ENCODE peak calls at places on chromosome 10, in five cellular contexts. One of them, this sample, is unnamed. For H3K36me3, the result is how much of the 10 kb centered on the place peaks cover.

GRCh38 chr10:29127731-29128130 is 161.1 kb upstream of the LYZL1 start:
- DNase-seq in tibial artery: no peak
- DNase-seq in pancreas: no peak
- DNase-seq in OCI-LY7: no peak
- DNase-seq in endodermal cell: peak
- DNase-seq in this sample: no peak

GRCh38 chr10:122374859-122375721 is 582 bp downstream of the PLEKHA1 start:
- DNase-seq in pancreas: peak
- DNase-seq in OCI-LY7: peak
- DNase-seq in tibial artery: peak
- DNase-seq in endodermal cell: peak
- DNase-seq in this sample: peak

GRCh38 chr10:119337223-119337622 is 129.9 kb downstream of the GRK5 start:
- DNase-seq in endodermal cell: no peak
- DNase-seq in pancreas: no peak
- DNase-seq in tibial artery: no peak
- DNase-seq in OCI-LY7: no peak
- DNase-seq in this sample: no peak

GRCh38 chr10:119191881-119192280 is 13.3 kb upstream of the PRDX3 start:
- DNase-seq in tibial artery: peak
- DNase-seq in OCI-LY7: no peak
- DNase-seq in endodermal cell: no peak
- DNase-seq in pancreas: no peak
- DNase-seq in this sample: peak

GRCh38 chr10:51087114-51087513 is 12.8 kb downstream of the PRKG1 start:
- DNase-seq in tibial artery: no peak
- DNase-seq in pancreas: no peak
- DNase-seq in endodermal cell: no peak
- DNase-seq in OCI-LY7: no peak
- DNase-seq in this sample: no peak

GRCh38 chr10:78341953-78342614 is 308.4 kb downstream of the RPS24 start:
- DNase-seq in endodermal cell: peak
- DNase-seq in pancreas: peak
- DNase-seq in tibial artery: peak
- DNase-seq in OCI-LY7: no peak
- DNase-seq in this sample: no peak

GRCh38 chr10:108090476-108091215 is 926.1 kb upstream of the SORCS1 start:
- DNase-seq in endodermal cell: no peak
- DNase-seq in pancreas: no peak
- DNase-seq in tibial artery: no peak
- DNase-seq in OCI-LY7: no peak
- DNase-seq in this sample: peak

GRCh38 chr10:131652416-131652815 is 248.4 kb upstream of the PPP2R2D start:
- DNase-seq in OCI-LY7: no peak
- DNase-seq in endodermal cell: no peak
- DNase-seq in pancreas: no peak
- DNase-seq in tibial artery: no peak
- DNase-seq in this sample: no peak

GRCh38 chr10:11177926-11178453 is 160.3 kb downstream of the CELF2 start:
- DNase-seq in OCI-LY7: no peak
- DNase-seq in tibial artery: no peak
- DNase-seq in pancreas: no peak
- DNase-seq in endodermal cell: no peak
- DNase-seq in this sample: no peak

GRCh38 chr10:8350250-8350967 is 295.9 kb downstream of the GATA3 start:
- DNase-seq in OCI-LY7: no peak
- DNase-seq in pancreas: no peak
- DNase-seq in endodermal cell: no peak
- DNase-seq in tibial artery: no peak
- DNase-seq in this sample: no peak

GRCh38 chr10:5594271-5595036 is 69.7 kb downstream of the CALML3 start:
- DNase-seq in OCI-LY7: peak
- DNase-seq in tibial artery: no peak
- DNase-seq in pancreas: no peak
- DNase-seq in endodermal cell: no peak
- DNase-seq in this sample: no peak

GRCh38 chr10:86104156-86104555 is 262.4 kb downstream of the GRID1 start:
- DNase-seq in pancreas: no peak
- DNase-seq in endodermal cell: peak
- DNase-seq in OCI-LY7: no peak
- DNase-seq in tibial artery: no peak
- DNase-seq in this sample: no peak

GRCh38 chr10:128880221-128880620 is 586.8 kb upstream of the MGMT start:
- DNase-seq in OCI-LY7: no peak
- DNase-seq in endodermal cell: peak
- DNase-seq in pancreas: no peak
- DNase-seq in tibial artery: peak
- DNase-seq in this sample: no peak

GRCh38 chr10:34859170-34859569 is 44.1 kb upstream of the PARD3 start:
- DNase-seq in OCI-LY7: no peak
- DNase-seq in pancreas: no peak
- DNase-seq in tibial artery: no peak
- DNase-seq in endodermal cell: no peak
- DNase-seq in this sample: peak

GRCh38 chr10:102208311-102209035 is 17.6 kb upstream of the ELOVL3 start:
- DNase-seq in endodermal cell: no peak
- DNase-seq in tibial artery: no peak
- DNase-seq in pancreas: no peak
- DNase-seq in OCI-LY7: no peak
- DNase-seq in this sample: no peak

GRCh38 chr10:49187950-49188761 is at the start of gene TMEM273:
- DNase-seq in endodermal cell: no peak
- DNase-seq in tibial artery: peak
- DNase-seq in OCI-LY7: peak
- DNase-seq in pancreas: no peak
- DNase-seq in this sample: no peak

GRCh38 chr10:97666992-97667391 is 20.0 kb downstream of the AVPI1 start:
- DNase-seq in pancreas: no peak
- DNase-seq in OCI-LY7: no peak
- DNase-seq in endodermal cell: no peak
- DNase-seq in tibial artery: no peak
- DNase-seq in this sample: no peak

GRCh38 chr10:32189400-32190084 is 133.3 kb upstream of the KIF5B start:
- DNase-seq in endodermal cell: peak
- DNase-seq in pancreas: peak
- DNase-seq in tibial artery: no peak
- DNase-seq in OCI-LY7: no peak
- DNase-seq in this sample: peak

GRCh38 chr10:110420401-110421193 is 77.1 kb upstream of the DUSP5 start:
- DNase-seq in OCI-LY7: no peak
- DNase-seq in pancreas: peak
- DNase-seq in endodermal cell: no peak
- DNase-seq in tibial artery: no peak
- DNase-seq in this sample: peak

GRCh38 chr10:118585234-118585633 is 10.2 kb downstream of the PRLHR start:
- DNase-seq in pancreas: no peak
- DNase-seq in tibial artery: no peak
- DNase-seq in OCI-LY7: no peak
- DNase-seq in endodermal cell: no peak
- DNase-seq in this sample: no peak

GRCh38 chr10:95864906-95865813 is 42.6 kb upstream of the CC2D2B start:
- DNase-seq in tibial artery: no peak
- DNase-seq in endodermal cell: peak
- DNase-seq in OCI-LY7: peak
- DNase-seq in pancreas: peak
- DNase-seq in this sample: peak

GRCh38 chr10:91796332-91797076 is 1.7 kb upstream of the TNKS2 start:
- DNase-seq in tibial artery: peak
- DNase-seq in endodermal cell: peak
- DNase-seq in OCI-LY7: peak
- DNase-seq in pancreas: peak
- DNase-seq in this sample: peak

GRCh38 chr10:96306516-96306915 is 2.3 kb downstream of the DNTT start:
- DNase-seq in OCI-LY7: peak
- DNase-seq in endodermal cell: no peak
- DNase-seq in pancreas: no peak
- DNase-seq in tibial artery: peak
- DNase-seq in this sample: no peak

DNA sequence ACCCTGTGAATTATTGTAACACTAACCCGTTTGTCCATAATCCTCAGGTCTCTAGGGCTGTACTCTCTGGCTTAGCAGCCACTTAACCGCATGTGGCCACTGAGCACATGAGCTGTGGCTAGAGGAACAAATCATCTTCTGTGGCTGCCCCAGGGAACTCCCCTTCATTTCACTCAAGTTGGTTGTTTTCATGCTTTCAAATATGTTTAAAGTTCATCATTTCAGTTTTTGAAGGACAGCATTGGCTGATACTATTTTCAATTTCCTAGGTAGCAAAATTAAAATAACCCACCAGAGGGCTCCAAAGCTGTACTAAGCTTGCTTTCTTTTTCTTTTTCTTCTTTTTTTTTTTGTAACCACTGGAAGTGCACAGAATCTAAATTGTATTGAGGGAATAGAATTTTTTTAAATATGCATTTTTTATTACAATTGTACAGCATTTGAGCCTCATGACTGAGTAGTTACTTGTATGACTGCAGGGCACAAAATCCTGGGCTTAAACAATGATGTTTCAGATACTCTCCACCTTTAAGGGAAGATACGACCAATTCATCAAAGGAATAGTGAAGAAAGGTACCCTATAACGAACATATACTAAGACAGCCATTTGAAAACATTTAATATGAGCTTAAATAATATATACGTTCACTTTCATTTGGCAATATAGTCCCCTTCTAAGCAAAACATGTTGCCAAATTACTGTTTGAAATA is 38.6 kb downstream of the MRC1 start:
- DNase-seq in endodermal cell: peak
- DNase-seq in tibial artery: no peak
- DNase-seq in OCI-LY7: peak
- DNase-seq in pancreas: no peak
- DNase-seq in this sample: peak
- TF ChIP-seq CTCF in endodermal cell: peak
- TF ChIP-seq CTCF in tibial artery: peak
- TF ChIP-seq CTCF in OCI-LY7: peak
- TF ChIP-seq CTCF in pancreas: peak
- TF ChIP-seq CTCF in this sample: peak

GRCh38 chr10:133298466-133298865 is 10.2 kb downstream of the TUBGCP2 start:
- DNase-seq in tibial artery: no peak
- DNase-seq in OCI-LY7: no peak
- DNase-seq in endodermal cell: no peak
- DNase-seq in pancreas: no peak
- DNase-seq in this sample: no peak
- H3K36me3 ChIP-seq in tibial artery: half or more
- H3K36me3 ChIP-seq in OCI-LY7: half or more
- H3K36me3 ChIP-seq in endodermal cell: under half
- H3K36me3 ChIP-seq in pancreas: under half
- H3K36me3 ChIP-seq in this sample: under half

GRCh38 chr10:26216577-26216948 is at the start of gene GAD2:
- DNase-seq in OCI-LY7: no peak
- DNase-seq in tibial artery: no peak
- DNase-seq in pancreas: no peak
- DNase-seq in endodermal cell: peak
- DNase-seq in this sample: no peak

GRCh38 chr10:26214538-26215461 is 1.8 kb upstream of the GAD2 start:
- DNase-seq in OCI-LY7: no peak
- DNase-seq in endodermal cell: peak
- DNase-seq in pancreas: no peak
- DNase-seq in tibial artery: no peak
- DNase-seq in this sample: no peak

GRCh38 chr10:26216949-26217395 is 398 bp downstream of the GAD2 start:
- DNase-seq in pancreas: no peak
- DNase-seq in tibial artery: no peak
- DNase-seq in OCI-LY7: no peak
- DNase-seq in endodermal cell: no peak
- DNase-seq in this sample: no peak

GRCh38 chr10:26215923-26216576 is 524 bp upstream of the GAD2 start:
- DNase-seq in OCI-LY7: no peak
- DNase-seq in pancreas: peak
- DNase-seq in tibial artery: no peak
- DNase-seq in endodermal cell: peak
- DNase-seq in this sample: no peak

GRCh38 chr10:26215534-26215922 is 1.0 kb upstream of the GAD2 start:
- DNase-seq in tibial artery: no peak
- DNase-seq in endodermal cell: no peak
- DNase-seq in pancreas: no peak
- DNase-seq in OCI-LY7: no peak
- DNase-seq in this sample: no peak
- H3K4me3 ChIP-seq in tibial artery: peak
- H3K4me3 ChIP-seq in endodermal cell: peak
- H3K4me3 ChIP-seq in pancreas: no peak
- H3K4me3 ChIP-seq in OCI-LY7: no peak
- H3K4me3 ChIP-seq in this sample: no peak

GRCh38 chr10:101142533-101143353 is 11.6 kb downstream of the TLX1 start:
- DNase-seq in OCI-LY7: no peak
- DNase-seq in pancreas: no peak
- DNase-seq in endodermal cell: no peak
- DNase-seq in tibial artery: no peak
- DNase-seq in this sample: no peak
- TF ChIP-seq CTCF in OCI-LY7: no peak
- TF ChIP-seq CTCF in pancreas: no peak
- TF ChIP-seq CTCF in endodermal cell: no peak
- TF ChIP-seq CTCF in tibial artery: no peak
- TF ChIP-seq CTCF in this sample: no peak